ENCODE peak calls at places on chromosome 13, in five cellular contexts. X is HepG2, D is adrenal gland, H is heart left ventricle, E is keratinocyte. T is an unnamed sample.

GRCh38 chr13:104301216-104301975 is 1235.2 kb upstream of the SLC10A2 start:
- DNase-seq in X (no peak), D (no peak), H (no peak), E (no peak), T (no peak)

GRCh38 chr13:71865858-71866172 is 1.2 kb downstream of the DACH1 start:
- DNase-seq in X (no peak), D (no peak), H (no peak), E (no peak), T (no peak)

GRCh38 chr13:94115054-94115453 is 364.4 kb downstream of the DCT start:
- DNase-seq in X (no peak), D (no peak), H (no peak), E (no peak), T (no peak)

GRCh38 chr13:84567848-84568247 is 685.6 kb upstream of the SLITRK1 start:
- DNase-seq in X (no peak), D (no peak), H (no peak), E (no peak), T (no peak)

GRCh38 chr13:36981156-36981743 is 17.9 kb downstream of the ALG5 start:
- DNase-seq in X (peak; percentile 45), D (no peak), H (no peak), E (no peak), T (no peak)

GRCh38 chr13:107827840-107828549 is 387.3 kb downstream of the LIG4 start:
- DNase-seq in X (no peak), D (no peak), H (no peak), E (no peak), T (no peak)

GRCh38 chr13:28324181-28324789 is 170.6 kb downstream of the FLT1 start:
- DNase-seq in X (peak; percentile 50), D (peak; percentile 55), H (peak; percentile 57), E (no peak), T (peak; percentile 81)

GRCh38 chr13:114153485-114154080 is 21.2 kb upstream of the RASA3 start:
- DNase-seq in X (no peak), D (no peak), H (no peak), E (no peak), T (no peak)

GRCh38 chr13:90217275-90217674 is 1130.2 kb upstream of the MIR17HG start:
- DNase-seq in X (no peak), D (no peak), H (no peak), E (no peak), T (no peak)

GRCh38 chr13:104015646-104016396 is 949.6 kb upstream of the SLC10A2 start:
- DNase-seq in X (no peak), D (no peak), H (no peak), E (no peak), T (no peak)

GRCh38 chr13:47903836-47904235 is 97.2 kb downstream of the SUCLA2 start:
- DNase-seq in X (no peak), D (no peak), H (no peak), E (no peak), T (no peak)

GRCh38 chr13:62643007-62643483 is 1227.4 kb upstream of the PCDH20 start:
- DNase-seq in X (peak; percentile 5), D (no peak), H (no peak), E (no peak), T (no peak)

GRCh38 chr13:46614582-46614981 is 61.6 kb downstream of the LRCH1 start:
- DNase-seq in X (no peak), D (no peak), H (no peak), E (no peak), T (no peak)

GRCh38 chr13:30406779-30407416 is 15.4 kb upstream of the UBE2L5 start:
- DNase-seq in X (no peak), D (no peak), H (no peak), E (no peak), T (no peak)

GRCh38 chr13:51444922-51445321 is 7.9 kb downstream of the INTS6 start:
- DNase-seq in X (no peak), D (no peak), H (no peak), E (no peak), T (no peak)
- TF ChIP-seq CTCF in X (peak; percentile 38), D (peak; percentile 34), H (no peak), E (no peak), T (peak; percentile 26)

GRCh38 chr13:50593228-50593627 is 250.3 kb downstream of the DLEU7 start:
- DNase-seq in X (no peak), D (no peak), H (no peak), E (no peak), T (no peak)

GRCh38 chr13:50589139-50589538 is 254.4 kb downstream of the DLEU7 start:
- DNase-seq in X (no peak), D (peak; percentile 45), H (no peak), E (peak; percentile 86), T (no peak)

GRCh38 chr13:50594276-50594970 is 249.1 kb downstream of the DLEU7 start:
- DNase-seq in X (peak; percentile 34), D (no peak), H (no peak), E (no peak), T (peak; percentile 56)

GRCh38 chr13:50589651-50590054 is 253.8 kb downstream of the DLEU7 start:
- DNase-seq in X (no peak), D (peak; percentile 62), H (no peak), E (peak; percentile 1), T (no peak)

GRCh38 chr13:50592412-50593145 is 250.9 kb downstream of the DLEU7 start:
- DNase-seq in X (no peak), D (no peak), H (no peak), E (peak; percentile 65), T (no peak)
- H3K4me1 ChIP-seq in X (peaks cover 45% of the 10 kb centered on the region), D (peaks cover 9% of the 10 kb centered on the region), H (peaks cover 14% of the 10 kb centered on the region), E (peaks cover 39% of the 10 kb centered on the region), T (peaks cover 4% of the 10 kb centered on the region)

DNA sequence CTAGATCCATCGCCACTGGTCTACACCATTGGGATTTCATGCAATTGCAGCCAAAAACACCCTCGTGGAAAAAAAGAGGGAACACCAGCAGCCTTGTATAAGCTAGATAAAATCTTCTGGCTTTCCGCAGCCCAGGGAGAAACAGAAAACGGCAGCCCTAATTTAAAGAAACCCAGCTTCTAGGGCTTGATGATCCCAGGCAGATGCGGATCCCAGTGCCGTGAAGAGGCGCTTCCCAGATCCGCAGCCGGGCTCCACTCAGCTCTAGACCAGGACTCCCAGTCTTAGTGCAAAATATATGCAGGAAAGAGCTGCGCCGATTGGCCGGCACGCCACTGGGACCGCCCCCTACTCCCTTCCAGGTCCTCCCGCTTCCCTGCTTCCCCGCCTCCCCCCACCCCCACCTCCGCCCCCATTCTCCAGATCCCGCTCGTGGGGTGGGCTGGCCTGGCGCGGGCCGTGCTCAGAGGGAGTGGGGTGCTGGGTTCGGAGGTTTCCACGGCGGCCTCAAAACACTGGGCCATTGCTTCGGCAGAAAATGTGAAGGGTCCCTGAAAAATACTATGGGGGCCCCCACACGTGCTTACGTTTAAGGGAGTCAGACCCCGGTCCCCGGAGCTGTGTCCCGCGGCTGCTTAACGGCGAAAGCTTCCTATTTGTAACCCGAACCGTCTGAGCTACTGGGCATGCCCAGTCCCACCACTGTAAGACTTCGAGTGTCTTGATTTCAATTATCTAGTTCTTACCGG is 63.1 kb downstream of the SERP2 start:
- DNase-seq in X (peak; percentile 86), D (peak; percentile 94), H (peak; percentile 96), E (peak; percentile 60), T (peak; percentile 98)
- TF ChIP-seq CTCF in X (no peak), D (no peak), H (no peak), E (no peak), T (no peak)

DNA sequence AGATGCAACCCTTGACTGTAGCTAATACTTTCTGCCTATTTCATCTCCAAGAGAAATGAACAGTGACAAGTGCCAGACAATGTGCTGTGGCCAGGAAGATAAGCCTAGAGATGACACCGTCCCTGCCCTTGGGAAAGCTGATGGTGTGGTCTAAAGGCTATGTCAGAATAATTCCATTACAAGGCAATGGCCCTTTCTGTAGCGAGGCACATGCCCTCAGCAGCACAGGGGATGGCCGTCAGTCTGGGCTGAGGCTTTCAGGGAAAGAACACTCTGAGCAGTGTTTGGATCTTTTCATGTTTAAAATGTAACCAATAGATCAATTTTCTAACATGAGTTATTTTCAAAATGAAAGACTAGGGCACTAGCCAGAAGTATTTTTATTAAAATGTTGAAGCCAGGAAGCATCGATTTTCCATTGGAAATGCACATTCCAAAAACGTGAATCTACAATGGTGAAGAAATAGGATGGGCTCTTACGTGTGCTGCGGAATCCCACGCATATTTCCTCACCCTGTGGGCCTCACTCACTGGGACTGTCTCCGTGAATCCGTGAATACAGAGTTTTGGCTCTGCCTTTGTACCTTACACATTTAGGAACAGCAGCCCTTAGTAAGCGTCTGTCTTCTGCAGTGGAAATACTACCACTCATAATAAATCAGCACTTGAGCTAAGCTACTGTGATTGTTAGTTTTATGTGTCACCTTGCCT is 22.0 kb downstream of the COL4A1 start:
- DNase-seq in X (no peak), D (no peak), H (peak; percentile 7), E (no peak), T (no peak)
- H3K4me1 ChIP-seq in X (no peaks in the 10 kb centered on the region), D (peaks cover 16% of the 10 kb centered on the region), H (peaks cover 39% of the 10 kb centered on the region), E (peaks cover 19% of the 10 kb centered on the region), T (no peaks in the 10 kb centered on the region)

GRCh38 chr13:43087960-43088580 is 64.7 kb downstream of the DNAJC15 start:
- DNase-seq in X (no peak), D (no peak), H (no peak), E (no peak), T (no peak)

GRCh38 chr13:43083750-43084149 is 60.4 kb downstream of the DNAJC15 start:
- DNase-seq in X (no peak), D (no peak), H (no peak), E (no peak), T (no peak)

GRCh38 chr13:43080199-43080598 is 56.8 kb downstream of the DNAJC15 start:
- DNase-seq in X (no peak), D (no peak), H (no peak), E (no peak), T (no peak)

GRCh38 chr13:43089912-43090498 is 66.6 kb downstream of the DNAJC15 start:
- DNase-seq in X (no peak), D (no peak), H (no peak), E (no peak), T (no peak)

GRCh38 chr13:43085545-43085944 is 62.2 kb downstream of the DNAJC15 start:
- DNase-seq in X (no peak), D (no peak), H (no peak), E (no peak), T (no peak)
- TF ChIP-seq CTCF in X (no peak), D (peak; percentile 81), H (peak; percentile 65), E (no peak), T (peak; percentile 46)

GRCh38 chr13:43003729-43004128 is 11.7 kb upstream of the EPSTI1 start:
- DNase-seq in X (no peak), D (no peak), H (no peak), E (no peak), T (no peak)
- H3K4me1 ChIP-seq in X (peaks cover 41% of the 10 kb centered on the region), D (peaks cover 17% of the 10 kb centered on the region), H (no peaks in the 10 kb centered on the region), E (peaks cover 58% of the 10 kb centered on the region), T (peaks cover 57% of the 10 kb centered on the region)

T was measured in Caco-2.